ENCODE peak calls at places on chromosomes 6 and 20, in four cellular contexts. One of them, this sample, is unnamed.

GRCh38 chr6:87139236-87139635 is 16.1 kb upstream of the ZNF292 start:
- DNase-seq in A549: peak; percentile 49
- DNase-seq in ovary: no peak
- DNase-seq in psoas muscle: no peak
- DNase-seq in this sample: no peak

GRCh38 chr6:74369556-74369993 is 673.6 kb downstream of the CD109 start:
- DNase-seq in ovary: no peak
- DNase-seq in psoas muscle: no peak
- DNase-seq in A549: no peak
- DNase-seq in this sample: no peak

GRCh38 chr6:89818977-89819335 is 638 bp downstream of the MDN1 start:
- DNase-seq in A549: peak; percentile 21
- DNase-seq in ovary: no peak
- DNase-seq in psoas muscle: no peak
- DNase-seq in this sample: no peak

GRCh38 chr6:121633309-121633708 is 197.9 kb downstream of the GJA1 start:
- DNase-seq in ovary: no peak
- DNase-seq in psoas muscle: no peak
- DNase-seq in A549: no peak
- DNase-seq in this sample: no peak

GRCh38 chr20:37521091-37521771 is at the start of gene NNAT:
- DNase-seq in psoas muscle: no peak
- DNase-seq in ovary: no peak
- DNase-seq in A549: no peak
- DNase-seq in this sample: no peak

GRCh38 chr6:43852350-43852864 is 82.4 kb downstream of the VEGFA start:
- DNase-seq in psoas muscle: no peak
- DNase-seq in ovary: no peak
- DNase-seq in A549: no peak
- DNase-seq in this sample: no peak

GRCh38 chr20:32509639-32510066 is 75.5 kb downstream of the NOL4L start:
- DNase-seq in A549: peak; percentile 23
- DNase-seq in ovary: no peak
- DNase-seq in psoas muscle: no peak
- DNase-seq in this sample: no peak

GRCh38 chr6:41236276-41236675 is 8.1 kb downstream of the TREML4 start:
- DNase-seq in A549: no peak
- DNase-seq in ovary: no peak
- DNase-seq in psoas muscle: no peak
- DNase-seq in this sample: no peak

GRCh38 chr6:89834884-89835792 is 5.5 kb downstream of the CASP8AP2 start:
- DNase-seq in ovary: no peak
- DNase-seq in A549: no peak
- DNase-seq in psoas muscle: no peak
- DNase-seq in this sample: no peak

GRCh38 chr20:54680872-54681297 is 205.5 kb downstream of the DOK5 start:
- DNase-seq in psoas muscle: no peak
- DNase-seq in A549: peak; percentile 51
- DNase-seq in ovary: peak; percentile 26
- DNase-seq in this sample: peak; percentile 31

GRCh38 chr6:156775717-156776116 is 1.5 kb upstream of the ARID1B start:
- DNase-seq in psoas muscle: no peak
- DNase-seq in ovary: no peak
- DNase-seq in A549: no peak
- DNase-seq in this sample: no peak

GRCh38 chr6:47147175-47147727 is 105.1 kb upstream of the ADGRF1 start:
- DNase-seq in psoas muscle: no peak
- DNase-seq in A549: no peak
- DNase-seq in ovary: no peak
- DNase-seq in this sample: no peak

GRCh38 chr6:46284472-46284871 is 113.7 kb upstream of the ENPP5 start:
- DNase-seq in ovary: no peak
- DNase-seq in psoas muscle: no peak
- DNase-seq in A549: no peak
- DNase-seq in this sample: no peak

GRCh38 chr20:59004493-59004762 is 2.6 kb downstream of the CTSZ start:
- DNase-seq in ovary: no peak
- DNase-seq in psoas muscle: peak; percentile 74
- DNase-seq in A549: no peak
- DNase-seq in this sample: peak; percentile 69

GRCh38 chr6:686528-686927 is 6.4 kb downstream of the EXOC2 start:
- DNase-seq in ovary: no peak
- DNase-seq in psoas muscle: no peak
- DNase-seq in A549: no peak
- DNase-seq in this sample: no peak

GRCh38 chr6:43269273-43270007 is 26.2 kb downstream of the TTBK1 start:
- DNase-seq in psoas muscle: peak; percentile 41
- DNase-seq in A549: no peak
- DNase-seq in ovary: no peak
- DNase-seq in this sample: no peak

GRCh38 chr6:170405311-170405975 is 98.9 kb downstream of the FAM120B start:
- DNase-seq in ovary: no peak
- DNase-seq in A549: no peak
- DNase-seq in psoas muscle: no peak
- DNase-seq in this sample: no peak

GRCh38 chr6:88584581-88584980 is 378.8 kb downstream of the RNGTT start:
- DNase-seq in ovary: no peak
- DNase-seq in A549: no peak
- DNase-seq in psoas muscle: no peak
- DNase-seq in this sample: no peak

GRCh38 chr6:152952866-152953509 is 29.9 kb downstream of the FBXO5 start:
- DNase-seq in psoas muscle: no peak
- DNase-seq in ovary: no peak
- DNase-seq in A549: peak; percentile 44
- DNase-seq in this sample: no peak
- TF ChIP-seq CTCF in psoas muscle: peak; percentile 30
- TF ChIP-seq CTCF in ovary: no peak
- TF ChIP-seq CTCF in A549: peak; percentile 57
- TF ChIP-seq CTCF in this sample: no peak

GRCh38 chr6:107746461-107747030 is 77.6 kb downstream of the SCML4 start:
- DNase-seq in psoas muscle: no peak
- DNase-seq in ovary: no peak
- DNase-seq in A549: no peak
- DNase-seq in this sample: no peak

GRCh38 chr6:107753778-107754177 is 70.3 kb downstream of the SCML4 start:
- DNase-seq in psoas muscle: no peak
- DNase-seq in ovary: no peak
- DNase-seq in A549: no peak
- DNase-seq in this sample: no peak

GRCh38 chr6:107744927-107745326 is 79.2 kb downstream of the SCML4 start:
- DNase-seq in A549: no peak
- DNase-seq in psoas muscle: no peak
- DNase-seq in ovary: no peak
- DNase-seq in this sample: no peak

DNA sequence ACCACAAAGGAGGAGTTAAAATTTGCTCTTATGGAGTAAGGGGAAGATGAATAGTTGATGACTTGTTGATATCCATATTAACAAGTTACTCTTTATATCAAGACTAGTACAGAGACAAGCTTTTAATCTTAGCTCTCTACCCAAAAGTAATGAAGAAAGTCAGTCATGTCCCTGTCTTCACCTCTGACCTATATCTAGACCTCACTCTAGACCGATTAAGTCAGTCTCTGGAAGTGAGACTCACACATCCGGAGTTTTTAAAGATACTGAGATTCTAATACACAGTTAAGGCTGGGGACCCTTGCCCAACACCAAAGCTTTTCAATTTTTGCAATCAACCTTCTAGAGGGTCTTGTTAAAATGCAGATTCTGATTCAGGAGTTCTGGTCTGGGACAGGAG is 73.7 kb downstream of the SCML4 start:
- DNase-seq in psoas muscle: no peak
- DNase-seq in A549: no peak
- DNase-seq in ovary: no peak
- DNase-seq in this sample: no peak
- H3K4me3 ChIP-seq in psoas muscle: no peak overlapping the region
- H3K4me3 ChIP-seq in A549: no peak overlapping the region
- H3K4me3 ChIP-seq in ovary: no peak overlapping the region
- H3K4me3 ChIP-seq in this sample: no peak overlapping the region

DNA sequence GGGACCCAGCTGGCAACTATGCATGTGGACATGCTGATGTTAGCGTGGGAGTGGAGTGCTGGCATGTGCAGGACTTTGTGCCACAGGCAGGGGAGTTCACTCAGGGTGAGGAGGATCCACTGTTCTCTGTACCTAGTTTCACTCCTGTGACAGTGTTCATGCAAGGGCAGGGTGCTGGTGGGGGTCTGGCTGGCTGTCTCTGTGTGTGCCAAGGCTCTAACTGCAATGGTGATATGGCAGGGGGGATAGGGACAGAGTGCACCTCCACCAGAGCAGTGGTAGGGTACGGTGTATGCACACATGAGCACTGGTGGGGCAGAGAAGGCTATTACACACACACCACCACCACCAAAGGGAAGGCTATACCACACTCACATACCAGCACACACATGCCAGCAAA is 210.2 kb upstream of the DEFB112 start:
- DNase-seq in psoas muscle: no peak
- DNase-seq in A549: no peak
- DNase-seq in ovary: no peak
- DNase-seq in this sample: no peak
- TF ChIP-seq CTCF in psoas muscle: no peak
- TF ChIP-seq CTCF in A549: no peak
- TF ChIP-seq CTCF in ovary: no peak
- TF ChIP-seq CTCF in this sample: no peak

GRCh38 chr6:85049282-85049681 is 284.9 kb upstream of the TBX18 start:
- DNase-seq in A549: no peak
- DNase-seq in ovary: no peak
- DNase-seq in psoas muscle: no peak
- DNase-seq in this sample: no peak
- H3K4me3 ChIP-seq in A549: no peak overlapping the region
- H3K4me3 ChIP-seq in ovary: no peak overlapping the region
- H3K4me3 ChIP-seq in psoas muscle: no peak overlapping the region
- H3K4me3 ChIP-seq in this sample: no peak overlapping the region

DNA sequence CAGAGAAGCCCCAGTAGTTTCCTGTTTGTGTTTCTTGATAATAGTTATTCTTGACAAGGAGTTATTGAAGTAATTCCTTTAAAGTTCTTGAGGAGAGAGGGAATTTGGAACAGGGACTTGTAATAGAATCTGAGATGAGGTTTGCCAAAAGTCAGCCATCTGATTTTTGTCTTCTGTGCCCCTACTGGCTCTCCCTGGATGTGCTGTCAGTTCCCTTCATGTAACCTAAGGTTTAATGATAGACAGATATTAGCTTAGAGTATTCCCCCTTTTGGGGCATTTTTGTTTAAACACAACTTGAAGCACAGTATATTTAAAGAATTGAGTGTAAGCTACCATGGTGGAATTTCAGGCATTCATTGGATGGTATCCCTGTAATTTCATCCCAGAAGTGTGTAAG is 71.4 kb downstream of the CARMIL1 start:
- DNase-seq in psoas muscle: no peak
- DNase-seq in A549: no peak
- DNase-seq in ovary: no peak
- DNase-seq in this sample: no peak
- TF ChIP-seq CTCF in psoas muscle: no peak
- TF ChIP-seq CTCF in A549: no peak
- TF ChIP-seq CTCF in ovary: no peak
- TF ChIP-seq CTCF in this sample: no peak

GRCh38 chr20:50823319-50823718 is 28.5 kb downstream of the BCAS4 start:
- DNase-seq in ovary: no peak
- DNase-seq in psoas muscle: no peak
- DNase-seq in A549: no peak
- DNase-seq in this sample: no peak

GRCh38 chr20:50821994-50822393 is 27.1 kb downstream of the BCAS4 start:
- DNase-seq in A549: no peak
- DNase-seq in ovary: no peak
- DNase-seq in psoas muscle: no peak
- DNase-seq in this sample: no peak

GRCh38 chr20:50821257-50821921 is 26.5 kb downstream of the BCAS4 start:
- DNase-seq in ovary: no peak
- DNase-seq in A549: no peak
- DNase-seq in psoas muscle: no peak
- DNase-seq in this sample: no peak

GRCh38 chr20:50819344-50819743 is 24.5 kb downstream of the BCAS4 start:
- DNase-seq in psoas muscle: no peak
- DNase-seq in ovary: no peak
- DNase-seq in A549: no peak
- DNase-seq in this sample: no peak

DNA sequence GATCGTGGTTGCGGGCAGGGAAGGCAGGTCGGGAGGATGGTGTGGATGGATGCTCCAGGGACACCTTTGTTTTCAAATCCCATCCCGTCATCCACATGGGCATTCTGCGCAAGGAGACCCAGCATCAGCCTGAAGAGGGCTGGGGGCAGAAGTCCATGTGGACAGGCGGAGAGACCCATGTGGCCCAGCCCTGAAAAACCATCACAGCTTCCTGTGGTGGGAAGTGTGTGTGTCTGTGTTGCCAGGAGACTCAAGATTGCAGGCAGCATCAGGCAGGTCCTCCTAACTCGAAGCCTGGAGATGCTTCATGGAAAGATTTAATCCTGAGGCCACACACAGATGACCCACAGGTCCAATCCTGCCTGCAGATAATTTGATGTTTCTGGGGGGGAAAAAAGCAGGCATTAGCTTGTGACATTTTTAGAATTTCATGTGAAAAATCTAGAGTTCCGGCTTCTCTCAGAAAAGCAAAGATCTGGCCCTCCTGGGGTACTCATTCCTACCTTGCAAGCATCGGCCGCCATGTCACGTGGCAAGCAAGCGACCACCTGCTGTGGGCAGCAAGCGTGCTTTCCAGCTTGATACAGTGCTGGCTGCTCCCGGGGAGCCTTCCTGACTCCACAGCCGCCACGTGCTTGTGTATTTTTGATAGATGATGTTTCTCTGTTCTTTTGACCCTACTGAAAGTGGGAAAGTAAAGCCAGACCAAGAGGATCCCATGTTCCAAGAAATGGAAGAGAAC is 25.8 kb downstream of the BCAS4 start:
- DNase-seq in A549: no peak
- DNase-seq in psoas muscle: no peak
- DNase-seq in ovary: no peak
- DNase-seq in this sample: no peak
- H3K4me3 ChIP-seq in A549: no peak overlapping the region
- H3K4me3 ChIP-seq in psoas muscle: no peak overlapping the region
- H3K4me3 ChIP-seq in ovary: no peak overlapping the region
- H3K4me3 ChIP-seq in this sample: no peak overlapping the region

DNA sequence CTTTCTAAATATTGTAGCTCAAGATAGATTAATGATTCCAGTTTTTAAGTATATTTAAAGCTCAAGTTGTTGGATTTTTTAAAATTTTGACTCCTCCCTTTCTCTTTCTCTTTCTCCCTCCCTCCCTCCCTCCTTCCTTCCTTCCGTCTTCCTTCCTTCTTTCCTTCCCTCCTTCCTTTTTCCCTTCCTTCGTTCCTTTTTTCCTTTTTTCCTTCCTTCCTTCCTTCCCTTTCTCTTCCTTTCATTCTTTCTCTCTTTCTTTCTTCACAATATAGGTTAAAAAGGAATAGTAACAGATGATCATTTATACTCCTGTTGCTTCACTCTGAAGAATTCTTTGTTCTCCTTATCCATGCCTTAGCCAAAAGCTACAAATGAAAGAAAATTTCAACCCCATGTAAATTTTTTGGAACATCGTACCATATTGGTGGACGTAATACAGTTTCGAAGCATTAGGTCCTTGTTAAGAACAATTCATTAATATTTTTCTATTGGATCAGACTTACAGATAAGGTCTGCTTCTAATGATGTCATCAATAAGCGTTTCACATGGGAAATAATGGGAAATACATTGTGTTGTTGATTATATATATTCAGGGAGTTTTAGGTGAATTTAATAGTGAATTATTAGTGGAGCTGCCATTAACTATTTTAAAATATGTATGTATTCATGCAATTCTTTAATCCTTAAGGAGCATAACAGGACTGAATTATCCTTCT is 139.6 kb upstream of the SLC35B3 start:
- DNase-seq in A549: no peak
- DNase-seq in psoas muscle: no peak
- DNase-seq in ovary: no peak
- DNase-seq in this sample: no peak
- TF ChIP-seq CTCF in A549: no peak
- TF ChIP-seq CTCF in psoas muscle: no peak
- TF ChIP-seq CTCF in ovary: no peak
- TF ChIP-seq CTCF in this sample: no peak

This sample was measured in tibial artery.